ENCODE peak calls at places on chromosome 14, in seven cellular contexts. One of them, this sample, is unnamed.

GRCh38 chr14:56300495-56300894 is 182.3 kb downstream of the PELI2 start:
- DNase-seq in IMR-90: peak; percentile 79
- DNase-seq in HCT116: no peak
- DNase-seq in HepG2: no peak
- DNase-seq in H1: no peak
- DNase-seq in K562: no peak
- DNase-seq in GM12878: no peak
- DNase-seq in this sample: no peak

GRCh38 chr14:89015016-89015415 is 190.6 kb downstream of the TTC8 start:
- DNase-seq in IMR-90: no peak
- DNase-seq in HCT116: no peak
- DNase-seq in HepG2: no peak
- DNase-seq in H1: no peak
- DNase-seq in K562: no peak
- DNase-seq in GM12878: no peak
- DNase-seq in this sample: no peak

GRCh38 chr14:53516261-53516774 is 363.2 kb upstream of the DDHD1 start:
- DNase-seq in IMR-90: peak; percentile 96
- DNase-seq in HCT116: no peak
- DNase-seq in HepG2: no peak
- DNase-seq in H1: no peak
- DNase-seq in K562: no peak
- DNase-seq in GM12878: no peak
- DNase-seq in this sample: no peak

GRCh38 chr14:93903342-93904184 is 23.6 kb upstream of the FAM181A start:
- DNase-seq in IMR-90: no peak
- DNase-seq in HCT116: peak; percentile 15
- DNase-seq in HepG2: peak; percentile 54
- DNase-seq in H1: peak; percentile 81
- DNase-seq in K562: no peak
- DNase-seq in GM12878: no peak
- DNase-seq in this sample: no peak

GRCh38 chr14:63543000-63543825 is at the start of gene PPP2R5E:
- DNase-seq in IMR-90: peak; percentile 99
- DNase-seq in HCT116: peak; percentile 98
- DNase-seq in HepG2: peak; percentile 97
- DNase-seq in H1: peak; percentile 93
- DNase-seq in K562: peak; percentile 96
- DNase-seq in GM12878: peak; percentile 96
- DNase-seq in this sample: peak; percentile 99

GRCh38 chr14:106605548-106606448 is 1079.4 kb downstream of the TMEM121 start:
- DNase-seq in IMR-90: no peak
- DNase-seq in HCT116: no peak
- DNase-seq in HepG2: peak; percentile 31
- DNase-seq in H1: no peak
- DNase-seq in K562: peak; percentile 58
- DNase-seq in GM12878: peak; percentile 21
- DNase-seq in this sample: no peak

GRCh38 chr14:64848239-64848638 is 31.5 kb downstream of the SPTB start:
- DNase-seq in IMR-90: no peak
- DNase-seq in HCT116: no peak
- DNase-seq in HepG2: no peak
- DNase-seq in H1: no peak
- DNase-seq in K562: no peak
- DNase-seq in GM12878: no peak
- DNase-seq in this sample: no peak

GRCh38 chr14:102469261-102469660 is 40.3 kb downstream of the ANKRD9 start:
- DNase-seq in IMR-90: no peak
- DNase-seq in HCT116: no peak
- DNase-seq in HepG2: no peak
- DNase-seq in H1: no peak
- DNase-seq in K562: no peak
- DNase-seq in GM12878: no peak
- DNase-seq in this sample: no peak

GRCh38 chr14:41783403-41783802 is 176.7 kb downstream of the LRFN5 start:
- DNase-seq in IMR-90: no peak
- DNase-seq in HCT116: no peak
- DNase-seq in HepG2: no peak
- DNase-seq in H1: no peak
- DNase-seq in K562: no peak
- DNase-seq in GM12878: no peak
- DNase-seq in this sample: no peak

GRCh38 chr14:53927171-53927570 is 29.5 kb downstream of the BMP4 start:
- DNase-seq in IMR-90: peak; percentile 72
- DNase-seq in HCT116: no peak
- DNase-seq in HepG2: peak; percentile 34
- DNase-seq in H1: no peak
- DNase-seq in K562: no peak
- DNase-seq in GM12878: no peak
- DNase-seq in this sample: no peak

GRCh38 chr14:58298477-58298879 is at the start of gene ARID4A:
- DNase-seq in IMR-90: no peak
- DNase-seq in HCT116: no peak
- DNase-seq in HepG2: no peak
- DNase-seq in H1: peak; percentile 81
- DNase-seq in K562: peak; percentile 70
- DNase-seq in GM12878: no peak
- DNase-seq in this sample: no peak

GRCh38 chr14:39307815-39308214 is 74.1 kb downstream of the MIA2 start:
- DNase-seq in IMR-90: no peak
- DNase-seq in HCT116: no peak
- DNase-seq in HepG2: no peak
- DNase-seq in H1: no peak
- DNase-seq in K562: no peak
- DNase-seq in GM12878: no peak
- DNase-seq in this sample: no peak

GRCh38 chr14:72763892-72764291 is 130.0 kb downstream of the DPF3 start:
- DNase-seq in IMR-90: no peak
- DNase-seq in HCT116: no peak
- DNase-seq in HepG2: no peak
- DNase-seq in H1: no peak
- DNase-seq in K562: no peak
- DNase-seq in GM12878: no peak
- DNase-seq in this sample: no peak

GRCh38 chr14:56949828-56950227 is 139.5 kb upstream of the OTX2 start:
- DNase-seq in IMR-90: no peak
- DNase-seq in HCT116: no peak
- DNase-seq in HepG2: no peak
- DNase-seq in H1: no peak
- DNase-seq in K562: no peak
- DNase-seq in GM12878: no peak
- DNase-seq in this sample: peak; percentile 6

GRCh38 chr14:86072134-86072894 is 542.4 kb downstream of the FLRT2 start:
- DNase-seq in IMR-90: no peak
- DNase-seq in HCT116: no peak
- DNase-seq in HepG2: no peak
- DNase-seq in H1: no peak
- DNase-seq in K562: no peak
- DNase-seq in GM12878: no peak
- DNase-seq in this sample: no peak

GRCh38 chr14:34050606-34051005 is 99.7 kb upstream of the EGLN3 start:
- DNase-seq in IMR-90: no peak
- DNase-seq in HCT116: no peak
- DNase-seq in HepG2: no peak
- DNase-seq in H1: no peak
- DNase-seq in K562: no peak
- DNase-seq in GM12878: no peak
- DNase-seq in this sample: no peak

GRCh38 chr14:93003945-93004698 is 81.2 kb downstream of the CHGA start:
- DNase-seq in IMR-90: no peak
- DNase-seq in HCT116: no peak
- DNase-seq in HepG2: no peak
- DNase-seq in H1: no peak
- DNase-seq in K562: no peak
- DNase-seq in GM12878: no peak
- DNase-seq in this sample: no peak

GRCh38 chr14:92984082-92984788 is 61.3 kb downstream of the CHGA start:
- DNase-seq in IMR-90: no peak
- DNase-seq in HCT116: no peak
- DNase-seq in HepG2: no peak
- DNase-seq in H1: no peak
- DNase-seq in K562: no peak
- DNase-seq in GM12878: no peak
- DNase-seq in this sample: no peak

GRCh38 chr14:24365600-24366374 is 2.2 kb upstream of the NFATC4 start:
- DNase-seq in IMR-90: peak; percentile 88
- DNase-seq in HCT116: peak; percentile 85
- DNase-seq in HepG2: peak; percentile 93
- DNase-seq in H1: peak; percentile 87
- DNase-seq in K562: peak; percentile 33
- DNase-seq in GM12878: peak; percentile 38
- DNase-seq in this sample: peak; percentile 97

GRCh38 chr14:88098128-88098527 is 93.2 kb downstream of the GPR65 start:
- DNase-seq in IMR-90: no peak
- DNase-seq in HCT116: no peak
- DNase-seq in HepG2: no peak
- DNase-seq in H1: no peak
- DNase-seq in K562: no peak
- DNase-seq in GM12878: no peak
- DNase-seq in this sample: no peak

GRCh38 chr14:80522936-80523335 is 311.6 kb upstream of the DIO2 start:
- DNase-seq in IMR-90: peak; percentile 33
- DNase-seq in HCT116: no peak
- DNase-seq in HepG2: no peak
- DNase-seq in H1: no peak
- DNase-seq in K562: no peak
- DNase-seq in GM12878: no peak
- DNase-seq in this sample: peak; percentile 12

GRCh38 chr14:88904206-88904647 is 79.8 kb downstream of the TTC8 start:
- DNase-seq in IMR-90: no peak
- DNase-seq in HCT116: no peak
- DNase-seq in HepG2: no peak
- DNase-seq in H1: no peak
- DNase-seq in K562: no peak
- DNase-seq in GM12878: no peak
- DNase-seq in this sample: no peak

GRCh38 chr14:100018482-100018881 is 46.7 kb upstream of the EVL start:
- DNase-seq in IMR-90: peak; percentile 62
- DNase-seq in HCT116: no peak
- DNase-seq in HepG2: peak; percentile 17
- DNase-seq in H1: no peak
- DNase-seq in K562: peak; percentile 31
- DNase-seq in GM12878: no peak
- DNase-seq in this sample: no peak
- H3K9ac ChIP-seq in IMR-90: no peak overlapping the region
- H3K9ac ChIP-seq in HCT116: no peak overlapping the region
- H3K9ac ChIP-seq in HepG2: no peak overlapping the region
- H3K9ac ChIP-seq in H1: no peak overlapping the region
- H3K9ac ChIP-seq in K562: no peak overlapping the region
- H3K9ac ChIP-seq in GM12878: no peak overlapping the region
- H3K9ac ChIP-seq in this sample: no peak overlapping the region

DNA sequence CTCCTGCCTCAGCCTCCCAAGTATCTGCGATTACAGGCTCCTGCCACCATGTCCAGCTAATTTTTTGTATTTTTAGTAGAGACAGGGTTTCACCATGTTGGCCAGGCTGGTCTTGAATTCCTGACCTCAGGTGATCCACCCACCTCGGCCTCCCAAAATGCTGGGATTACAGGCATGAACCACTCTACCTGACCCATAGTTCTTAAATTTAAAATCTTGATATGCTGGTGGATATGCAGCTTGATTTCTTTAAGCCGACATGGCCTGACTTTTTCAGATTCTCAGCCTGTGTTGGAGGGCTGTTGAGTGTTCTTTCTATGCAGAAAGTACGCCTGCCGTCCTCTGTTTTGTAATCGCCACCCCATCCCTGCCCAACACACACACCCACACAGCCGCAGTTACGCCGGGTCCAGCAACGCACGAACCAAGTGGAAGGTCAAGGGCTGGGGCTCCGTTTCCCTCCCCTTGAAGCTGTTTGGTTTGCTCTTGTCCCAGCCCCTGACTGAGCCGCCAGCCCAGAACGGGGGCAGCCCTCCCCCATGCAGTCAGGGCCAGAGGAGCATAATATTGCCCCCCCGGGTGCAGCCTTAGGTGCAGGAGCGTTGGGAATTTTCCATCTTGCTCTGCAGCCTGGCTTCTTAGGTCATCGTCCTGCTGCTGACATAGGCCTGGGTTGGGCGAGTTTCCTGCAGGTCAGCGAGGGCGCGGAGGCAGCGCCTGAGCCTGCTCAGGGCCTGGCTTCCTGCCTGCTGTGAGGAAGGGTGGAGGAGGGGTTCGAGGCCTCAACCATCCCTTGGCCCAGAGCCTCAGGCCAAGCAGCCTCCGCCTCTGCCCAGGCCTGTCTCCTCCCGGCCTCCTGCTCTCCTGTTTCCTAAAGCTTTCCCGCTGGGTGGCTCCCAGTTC is 44.2 kb downstream of the PSMA6 start:
- DNase-seq in IMR-90: peak; percentile 85
- DNase-seq in HCT116: no peak
- DNase-seq in HepG2: peak; percentile 99
- DNase-seq in H1: peak; percentile 64
- DNase-seq in K562: peak; percentile 62
- DNase-seq in GM12878: no peak
- DNase-seq in this sample: peak; percentile 86
- TF ChIP-seq POLR2A in IMR-90: no peak
- TF ChIP-seq POLR2A in HCT116: no peak
- TF ChIP-seq POLR2A in HepG2: no peak
- TF ChIP-seq POLR2A in H1: no peak
- TF ChIP-seq POLR2A in K562: peak; percentile 37
- TF ChIP-seq POLR2A in GM12878: no peak
- TF ChIP-seq POLR2A in this sample: no peak

GRCh38 chr14:30621354-30621953 is 665 bp upstream of the SCFD1 start:
- DNase-seq in IMR-90: peak; percentile 3
- DNase-seq in HCT116: no peak
- DNase-seq in HepG2: peak; percentile 36
- DNase-seq in H1: peak; percentile 54
- DNase-seq in K562: no peak
- DNase-seq in GM12878: no peak
- DNase-seq in this sample: no peak
- H2AFZ ChIP-seq in IMR-90: peak overlapping the region; percentile 95
- H2AFZ ChIP-seq in HCT116: no peak overlapping the region
- H2AFZ ChIP-seq in HepG2: peak overlapping the region; percentile 85
- H2AFZ ChIP-seq in H1: peak overlapping the region; percentile 46
- H2AFZ ChIP-seq in K562: peak overlapping the region; percentile 94
- H2AFZ ChIP-seq in GM12878: peak overlapping the region; percentile 94
- H2AFZ ChIP-seq in this sample: peak overlapping the region; percentile 46

DNA sequence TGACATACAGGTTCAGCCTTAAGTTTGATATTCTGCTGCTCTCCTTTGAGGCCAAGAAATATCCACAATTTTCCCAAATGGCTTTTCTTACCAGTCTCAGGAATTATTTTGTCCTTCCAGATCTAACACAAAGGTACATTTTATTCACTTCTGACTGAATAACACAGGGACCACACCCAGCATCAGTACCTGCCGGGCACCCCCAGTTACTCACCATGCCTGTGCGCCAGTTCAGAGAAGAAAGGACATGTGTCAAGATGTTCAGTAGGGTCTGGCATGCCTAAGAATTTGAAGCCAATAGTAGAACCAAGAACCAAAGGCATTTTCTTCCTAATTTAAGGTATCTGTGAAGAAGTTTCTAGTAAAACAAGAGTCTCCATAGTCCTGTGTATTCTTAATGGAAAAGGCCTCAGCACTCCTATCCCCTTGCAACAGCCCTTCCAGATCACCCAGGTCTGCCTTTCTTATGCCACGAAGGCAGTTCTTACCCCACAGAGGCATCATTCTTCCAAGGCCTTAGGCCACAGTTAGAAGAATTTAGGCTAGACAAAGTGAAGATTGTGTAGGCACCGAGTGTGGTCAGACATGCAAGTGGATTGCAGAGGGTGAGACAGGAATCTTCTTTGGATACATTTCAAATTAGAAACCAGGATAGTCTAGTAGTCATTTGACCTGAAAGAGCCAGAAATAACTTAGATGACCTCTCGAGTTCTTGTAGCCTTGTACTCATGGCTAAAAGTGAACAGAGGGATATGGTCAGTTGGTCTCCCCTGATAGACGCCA is 140.1 kb upstream of the HIF1A start:
- DNase-seq in IMR-90: peak; percentile 75
- DNase-seq in HCT116: no peak
- DNase-seq in HepG2: no peak
- DNase-seq in H1: no peak
- DNase-seq in K562: no peak
- DNase-seq in GM12878: no peak
- DNase-seq in this sample: no peak
- H3K9ac ChIP-seq in IMR-90: peak overlapping the region; percentile 35
- H3K9ac ChIP-seq in HCT116: no peak overlapping the region
- H3K9ac ChIP-seq in HepG2: peak overlapping the region; percentile 58
- H3K9ac ChIP-seq in H1: no peak overlapping the region
- H3K9ac ChIP-seq in K562: no peak overlapping the region
- H3K9ac ChIP-seq in GM12878: no peak overlapping the region
- H3K9ac ChIP-seq in this sample: no peak overlapping the region